ENCODE peak calls at places on chromosomes 16 and 17, in eight cellular contexts. B, L, Q, A, E, T, O and M are unnamed samples.

GRCh38 chr17:57256708-57257112 is 387 bp downstream of the MSI2 start:
- DNase-seq in B (peak), Q (no peak), A (no peak), L (no peak), O (peak), E (no peak), T (no peak), M (no peak)

GRCh38 chr16:830871-831570 is 30.5 kb upstream of the GNG13 start:
- DNase-seq in T (no peak), A (no peak), E (no peak), B (no peak), L (no peak), Q (no peak), O (no peak), M (no peak)

GRCh38 chr16:1014221-1014620 is 32.7 kb downstream of the SOX8 start:
- DNase-seq in E (no peak), A (no peak), Q (no peak), O (no peak), B (no peak), L (no peak), T (no peak), M (no peak)

GRCh38 chr16:72876221-72876620 is 171.7 kb downstream of the ZFHX3 start:
- DNase-seq in O (peak), T (peak), B (no peak), E (no peak), A (peak), L (no peak), Q (no peak), M (no peak)

GRCh38 chr16:2154533-2155090 is 970 bp upstream of the TRAF7 start:
- DNase-seq in A (no peak), Q (peak), T (peak), O (no peak), E (no peak), B (no peak), L (no peak), M (no peak)

GRCh38 chr17:80116276-80116922 is 15.0 kb downstream of the GAA start:
- DNase-seq in O (no peak), E (no peak), B (no peak), T (no peak), Q (no peak), L (no peak), A (no peak), M (no peak)

GRCh38 chr17:57612202-57613071 is 132.7 kb downstream of the CCDC182 start:
- DNase-seq in L (no peak), E (peak), A (no peak), Q (peak), T (no peak), B (no peak), O (no peak), M (peak)

GRCh38 chr16:71358464-71359031 is at the start of gene CALB2:
- DNase-seq in O (peak), A (peak), E (peak), L (peak), Q (peak), T (peak), B (peak), M (peak)

GRCh38 chr16:78915916-78916315 is 684.6 kb downstream of the MAF start:
- DNase-seq in A (no peak), E (no peak), T (no peak), Q (no peak), B (no peak), O (no peak), L (no peak), M (no peak)

GRCh38 chr16:3469736-3470135 is 25.6 kb downstream of the C16orf90 start:
- DNase-seq in L (no peak), O (no peak), T (no peak), E (no peak), B (no peak), A (no peak), Q (no peak), M (no peak)

GRCh38 chr17:2068101-2068518 is 13.2 kb downstream of the HIC1 start:
- DNase-seq in L (no peak), A (no peak), O (no peak), Q (no peak), B (no peak), T (no peak), E (no peak), M (no peak)

GRCh38 chr16:84883301-84883700 is 63.5 kb downstream of the CRISPLD2 start:
- DNase-seq in O (peak), T (no peak), E (peak), Q (no peak), A (no peak), L (no peak), B (no peak), M (no peak)

GRCh38 chr17:7848665-7849184 is 6.1 kb upstream of the TMEM88 start:
- DNase-seq in O (no peak), B (no peak), Q (no peak), T (no peak), A (no peak), L (no peak), E (no peak), M (no peak)

GRCh38 chr16:29663020-29663828 is at the start of gene SPN:
- DNase-seq in E (no peak), O (no peak), T (peak), Q (no peak), A (peak), L (no peak), B (no peak), M (no peak)

GRCh38 chr17:72361892-72362291 is 241.1 kb downstream of the SOX9 start:
- DNase-seq in T (no peak), Q (no peak), L (no peak), A (no peak), B (no peak), O (no peak), E (no peak), M (no peak)

GRCh38 chr17:73118876-73119485 is 26.5 kb upstream of the SLC39A11 start:
- DNase-seq in Q (no peak), T (no peak), L (no peak), E (no peak), B (no peak), O (peak), A (no peak), M (no peak)

GRCh38 chr16:29962344-29962994 is 590 bp downstream of the TMEM219 start:
- DNase-seq in E (no peak), B (no peak), Q (no peak), A (no peak), L (no peak), O (peak), T (no peak), M (peak)

GRCh38 chr17:79340771-79341528 is 266.3 kb downstream of the ENGASE start:
- DNase-seq in A (no peak), B (no peak), T (no peak), L (no peak), E (no peak), O (no peak), Q (peak), M (no peak)

GRCh38 chr16:27217256-27217655 is 13.9 kb downstream of the KDM8 start:
- DNase-seq in O (peak), L (no peak), E (peak), B (no peak), T (no peak), A (no peak), Q (no peak), M (no peak)

GRCh38 chr17:32288600-32288999 is 23.0 kb downstream of the RHBDL3 start:
- DNase-seq in A (peak), B (no peak), T (no peak), E (no peak), L (no peak), Q (no peak), O (no peak), M (no peak)

GRCh38 chr17:4134756-4135155 is 8.1 kb downstream of the ZZEF1 start:
- DNase-seq in O (no peak), A (no peak), B (no peak), E (no peak), L (no peak), Q (no peak), T (no peak), M (no peak)